ENCODE peak calls at places on chromosomes 2 and 18, in eight cellular contexts. N, U, J, F, T, E, M and V are unnamed samples.

GRCh38 chr2:219633276-219634065 is 6.0 kb downstream of the SLC4A3 start:
- DNase-seq in N (no peak), U (no peak), J (no peak), F (no peak), T (peak), E (no peak), M (no peak), V (no peak)

GRCh38 chr18:46555213-46555612 is 101.8 kb downstream of the LOXHD1 start:
- DNase-seq in N (no peak), U (no peak), J (no peak), F (no peak), T (no peak), E (no peak), M (no peak), V (no peak)

GRCh38 chr2:9686061-9686460 is 55.3 kb upstream of the YWHAQ start:
- DNase-seq in N (no peak), U (no peak), J (no peak), F (no peak), T (no peak), E (no peak), M (no peak), V (no peak)

GRCh38 chr18:3321133-3321812 is 59.3 kb downstream of the MYL12B start:
- DNase-seq in N (peak), U (peak), J (peak), F (no peak), T (no peak), E (peak), M (no peak), V (no peak)

GRCh38 chr2:240143801-240144648 is 3.6 kb upstream of the OTOS start:
- DNase-seq in N (peak), U (peak), J (peak), F (peak), T (peak), E (peak), M (peak), V (no peak)

GRCh38 chr18:10123006-10123950 is 209.5 kb downstream of the VAPA start:
- DNase-seq in N (no peak), U (no peak), J (no peak), F (no peak), T (no peak), E (no peak), M (no peak), V (no peak)

GRCh38 chr18:57077786-57078552 is 68.9 kb upstream of the BOD1L2 start:
- DNase-seq in N (no peak), U (no peak), J (no peak), F (no peak), T (no peak), E (no peak), M (no peak), V (no peak)

GRCh38 chr2:16351137-16351536 is 314.5 kb downstream of the CYRIA start:
- DNase-seq in N (no peak), U (no peak), J (no peak), F (no peak), T (no peak), E (no peak), M (no peak), V (no peak)

GRCh38 chr2:48543895-48544294 is 13.9 kb downstream of the STON1 start:
- DNase-seq in N (no peak), U (peak), J (peak), F (no peak), T (no peak), E (no peak), M (no peak), V (no peak)

GRCh38 chr2:133599211-133599610 is 30.9 kb upstream of the NCKAP5 start:
- DNase-seq in N (no peak), U (no peak), J (no peak), F (no peak), T (no peak), E (no peak), M (no peak), V (no peak)

GRCh38 chr2:5921081-5921642 is 229.0 kb downstream of the SOX11 start:
- DNase-seq in N (no peak), U (no peak), J (no peak), F (no peak), T (no peak), E (no peak), M (no peak), V (no peak)

GRCh38 chr2:31253344-31254155 is 19.6 kb downstream of the EHD3 start:
- DNase-seq in N (no peak), U (no peak), J (no peak), F (no peak), T (no peak), E (no peak), M (no peak), V (no peak)

GRCh38 chr2:96533292-96534073 is 3.1 kb upstream of the ARID5A start:
- DNase-seq in N (peak), U (peak), J (peak), F (peak), T (peak), E (peak), M (peak), V (no peak)

GRCh38 chr2:191486584-191487320 is 191.2 kb upstream of the NABP1 start:
- DNase-seq in N (peak), U (peak), J (peak), F (no peak), T (no peak), E (peak), M (peak), V (peak)

GRCh38 chr18:49562481-49563129 is 748 bp downstream of the LIPG start:
- DNase-seq in N (no peak), U (peak), J (no peak), F (no peak), T (no peak), E (no peak), M (peak), V (no peak)

DNA sequence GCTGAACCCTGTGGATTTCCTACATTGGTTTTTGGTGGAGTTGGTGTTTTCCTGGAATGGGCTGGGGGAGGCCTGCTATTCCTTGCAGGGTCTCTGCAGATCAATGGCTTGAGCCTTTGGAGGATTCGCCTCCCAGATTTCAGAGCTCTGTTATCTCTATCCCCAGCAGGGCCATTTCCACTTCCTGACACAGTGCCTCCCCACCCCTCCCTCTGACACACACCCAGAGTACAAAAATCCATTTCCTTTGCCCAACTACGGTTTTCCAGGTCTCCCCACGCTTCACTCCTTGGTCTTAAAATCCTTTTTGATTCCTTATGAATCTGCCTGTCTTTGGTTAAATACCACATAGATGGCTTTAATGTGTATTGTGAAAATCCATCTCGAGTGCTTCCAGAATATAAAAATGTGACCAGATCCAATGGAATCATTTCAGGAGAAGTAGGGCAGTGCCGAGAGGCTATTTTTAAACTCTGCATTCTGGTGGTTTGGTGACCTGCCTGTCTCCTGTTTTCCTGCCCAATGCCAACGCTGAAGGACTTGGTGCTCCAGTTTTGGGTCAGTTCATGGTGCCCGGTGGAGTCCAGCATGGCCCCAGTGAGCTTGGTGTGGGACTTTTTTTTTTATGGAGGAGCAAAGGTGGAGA is 60.9 kb downstream of the ARL4C start:
- DNase-seq in N (no peak), U (peak), J (no peak), F (no peak), T (no peak), E (no peak), M (no peak), V (no peak)
- TF ChIP-seq CTCF in N (no peak), U (no peak), J (no peak), F (no peak), T (no peak), E (no peak), M (no peak), V (no peak)

GRCh38 chr2:2484301-2484700 is 153.2 kb upstream of the MYT1L start:
- DNase-seq in N (no peak), U (no peak), J (no peak), F (no peak), T (no peak), E (no peak), M (no peak), V (no peak)
- TF ChIP-seq CTCF in N (no peak), U (no peak), J (no peak), F (no peak), T (no peak), E (no peak), M (no peak), V (no peak)

DNA sequence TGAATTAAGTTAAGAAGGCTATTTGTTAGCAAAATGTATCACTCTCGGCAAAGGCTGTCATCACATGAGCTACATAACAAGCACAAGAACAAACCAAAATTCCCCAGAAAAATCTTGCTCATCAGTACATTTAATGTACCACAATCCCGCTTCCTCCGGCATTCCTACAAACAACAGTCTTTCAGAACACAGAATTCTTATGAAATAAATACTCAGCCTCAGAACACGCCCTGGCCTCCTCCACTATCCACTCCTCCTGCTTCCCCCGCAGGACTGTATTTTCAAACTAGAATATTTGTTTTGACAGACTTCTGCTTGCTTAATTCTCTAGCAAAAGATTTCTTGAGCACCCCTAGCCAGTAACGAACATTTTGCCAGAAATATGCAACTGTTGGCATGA is 131.3 kb downstream of the THADA start:
- DNase-seq in N (peak), U (peak), J (peak), F (peak), T (peak), E (no peak), M (peak), V (no peak)
- TF ChIP-seq CTCF in N (peak), U (no peak), J (no peak), F (no peak), T (no peak), E (no peak), M (no peak), V (no peak)

DNA sequence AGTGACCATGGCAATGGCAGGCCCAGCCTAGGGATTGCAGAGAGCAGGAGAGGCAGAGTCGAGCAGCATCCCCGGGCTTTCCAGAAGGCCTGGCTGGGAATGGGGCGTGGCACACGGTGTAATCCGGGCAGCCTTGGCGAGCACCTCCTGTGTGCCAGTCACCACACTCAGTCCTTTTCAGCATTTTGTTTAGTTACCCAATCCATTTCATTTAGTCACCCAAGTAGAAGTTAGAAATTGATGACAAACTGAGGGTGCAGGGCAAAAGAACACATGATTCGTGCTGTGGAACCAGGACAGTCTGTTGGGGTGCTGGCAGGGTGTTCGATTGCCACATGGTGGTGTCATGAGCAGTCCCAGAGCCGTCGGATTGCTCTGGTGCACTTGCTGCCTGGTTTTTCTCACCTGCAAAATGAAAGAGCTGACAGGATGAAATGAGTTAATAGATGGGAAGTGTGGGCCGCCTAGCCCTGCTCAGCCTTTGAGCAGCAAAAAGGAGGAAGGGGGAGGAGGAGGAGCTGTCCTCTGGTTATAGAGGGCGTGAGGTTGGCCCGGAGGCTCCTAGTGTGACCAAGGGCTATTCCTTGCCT is 299.4 kb downstream of the AGAP1 start:
- DNase-seq in N (no peak), U (peak), J (peak), F (peak), T (no peak), E (peak), M (no peak), V (no peak)
- TF ChIP-seq CTCF in N (peak), U (peak), J (peak), F (peak), T (no peak), E (peak), M (no peak), V (peak)

GRCh38 chr18:678482-679182 is 21.2 kb downstream of the TYMS start:
- DNase-seq in N (no peak), U (no peak), J (no peak), F (no peak), T (no peak), E (no peak), M (no peak), V (no peak)
- TF ChIP-seq CTCF in N (no peak), U (no peak), J (no peak), F (no peak), T (no peak), E (no peak), M (no peak), V (no peak)

GRCh38 chr18:76847926-76848325 is 25.6 kb downstream of the ZNF236 start:
- DNase-seq in N (no peak), U (no peak), J (no peak), F (no peak), T (no peak), E (no peak), M (no peak), V (no peak)
- TF ChIP-seq CTCF in N (peak), U (no peak), J (peak), F (no peak), T (no peak), E (peak), M (no peak), V (peak)

GRCh38 chr2:212528106-212528856 is 10.3 kb downstream of the ERBB4 start:
- DNase-seq in N (no peak), U (no peak), J (no peak), F (no peak), T (no peak), E (no peak), M (no peak), V (no peak)
- TF ChIP-seq CTCF in N (no peak), U (no peak), J (no peak), F (no peak), T (peak), E (peak), M (no peak), V (peak)

GRCh38 chr2:73980566-73980965 is 4.1 kb upstream of the TET3 start:
- DNase-seq in N (no peak), U (no peak), J (no peak), F (no peak), T (no peak), E (no peak), M (no peak), V (no peak)

GRCh38 chr2:73982140-73982617 is 2.5 kb upstream of the TET3 start:
- DNase-seq in N (peak), U (no peak), J (peak), F (no peak), T (no peak), E (no peak), M (peak), V (no peak)

GRCh38 chr2:73983322-73984202 is 1.1 kb upstream of the TET3 start:
- DNase-seq in N (no peak), U (no peak), J (no peak), F (no peak), T (no peak), E (no peak), M (peak), V (no peak)

GRCh38 chr2:73979686-73980085 is 5.0 kb upstream of the TET3 start:
- DNase-seq in N (peak), U (peak), J (peak), F (no peak), T (no peak), E (peak), M (no peak), V (peak)

DNA sequence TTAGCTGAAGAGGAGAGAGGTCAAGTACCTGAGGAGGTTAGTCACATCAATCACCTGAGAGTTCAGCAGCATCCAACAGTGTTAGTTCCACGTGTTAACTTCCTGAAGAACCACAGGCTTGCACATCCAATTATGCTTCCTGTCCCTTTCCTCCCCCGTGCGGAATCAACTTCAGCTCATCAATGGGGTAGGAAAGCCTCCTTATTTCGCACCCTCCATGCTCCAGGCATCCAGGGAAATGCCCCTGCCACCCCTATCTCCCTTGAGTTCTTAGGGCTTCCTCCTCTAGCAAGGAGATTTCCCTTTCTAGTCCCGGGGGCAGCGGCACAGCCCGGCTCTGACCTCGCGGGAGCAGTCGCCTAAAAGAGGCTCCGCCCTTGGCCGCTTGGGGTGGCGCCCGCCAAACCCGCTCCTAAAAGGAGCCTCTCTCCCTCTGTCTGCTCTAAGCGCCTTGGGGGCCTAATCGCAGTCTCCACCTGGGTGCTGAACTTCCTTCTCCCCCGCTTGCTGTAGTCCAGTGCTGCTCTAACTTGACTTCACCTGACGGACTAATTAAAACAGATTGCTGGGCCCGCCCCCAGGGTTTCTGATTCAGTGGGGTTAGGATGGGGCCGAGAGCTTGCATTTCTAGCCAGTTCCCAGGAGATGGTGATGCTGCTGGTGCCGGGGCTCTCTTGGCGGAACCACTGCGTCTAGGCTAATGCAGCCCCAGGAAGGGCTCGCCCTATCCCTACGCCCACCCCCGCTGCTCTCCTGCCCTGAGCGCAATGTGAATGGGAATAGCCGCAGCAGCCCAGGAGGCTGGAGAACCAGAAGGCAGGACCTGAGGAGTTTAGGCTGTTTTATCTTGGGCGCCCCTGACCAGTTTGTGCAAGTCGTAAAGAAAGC is 3.4 kb upstream of the TET3 start:
- DNase-seq in N (no peak), U (no peak), J (peak), F (peak), T (no peak), E (no peak), M (peak), V (no peak)
- TF ChIP-seq CTCF in N (no peak), U (no peak), J (no peak), F (no peak), T (no peak), E (no peak), M (no peak), V (no peak)

GRCh38 chr2:188979119-188979729 is 5.1 kb downstream of the COL3A1 start:
- DNase-seq in N (no peak), U (peak), J (peak), F (no peak), T (no peak), E (no peak), M (no peak), V (no peak)

GRCh38 chr2:188975497-188976102 is 1.4 kb downstream of the COL3A1 start:
- DNase-seq in N (peak), U (peak), J (peak), F (peak), T (peak), E (peak), M (peak), V (peak)

GRCh38 chr2:188974184-188974583 is at the start of gene COL3A1:
- DNase-seq in N (peak), U (peak), J (peak), F (peak), T (peak), E (peak), M (peak), V (peak)

GRCh38 chr2:188978291-188979081 is 4.3 kb downstream of the COL3A1 start:
- DNase-seq in N (peak), U (peak), J (peak), F (no peak), T (peak), E (peak), M (no peak), V (no peak)

DNA sequence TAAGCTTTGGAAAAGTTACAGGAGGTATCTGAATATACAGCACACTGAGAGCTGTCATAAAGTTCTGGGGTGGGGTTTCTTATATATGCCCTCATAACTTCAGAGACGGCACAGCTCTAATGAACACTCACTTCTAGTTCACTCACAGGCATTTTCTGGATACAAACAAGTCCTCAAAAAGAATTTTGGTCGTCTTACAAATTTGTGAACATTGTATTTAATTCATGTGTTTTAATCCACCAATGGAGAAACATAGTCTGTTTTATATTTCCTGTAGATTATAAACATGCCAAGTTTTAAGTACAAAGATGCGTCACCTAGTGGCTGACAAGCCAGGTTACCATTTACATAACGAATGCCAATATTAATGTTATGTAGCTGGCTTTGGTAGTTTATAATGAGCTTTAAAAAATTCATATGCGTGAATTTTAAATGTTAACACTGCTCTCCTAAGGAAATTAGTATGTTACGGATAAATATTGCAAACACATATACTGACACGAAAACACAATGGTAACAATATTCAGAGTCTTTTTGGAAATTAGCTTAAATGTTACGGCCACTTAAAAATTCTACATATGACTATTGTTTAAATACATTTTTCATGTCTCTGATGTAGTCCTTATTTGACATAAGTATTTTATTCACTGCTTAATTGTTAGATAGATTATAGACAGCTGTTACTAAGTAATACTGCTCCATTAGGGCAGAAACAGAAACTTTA is 2.5 kb downstream of the COL3A1 start:
- DNase-seq in N (peak), U (peak), J (peak), F (no peak), T (no peak), E (peak), M (no peak), V (no peak)
- TF ChIP-seq CTCF in N (peak), U (peak), J (peak), F (peak), T (peak), E (peak), M (peak), V (peak)

GRCh38 chr2:43274721-43275120 is 48.3 kb upstream of the ZFP36L2 start:
- DNase-seq in N (no peak), U (no peak), J (no peak), F (no peak), T (no peak), E (no peak), M (no peak), V (no peak)

GRCh38 chr2:43279317-43279840 is 53.0 kb upstream of the ZFP36L2 start:
- DNase-seq in N (no peak), U (no peak), J (no peak), F (no peak), T (no peak), E (no peak), M (no peak), V (no peak)

GRCh38 chr2:43276517-43276931 is 50.1 kb upstream of the ZFP36L2 start:
- DNase-seq in N (no peak), U (no peak), J (no peak), F (no peak), T (no peak), E (no peak), M (no peak), V (no peak)

GRCh38 chr2:43278683-43279220 is 52.3 kb upstream of the ZFP36L2 start:
- DNase-seq in N (no peak), U (no peak), J (no peak), F (peak), T (no peak), E (no peak), M (no peak), V (no peak)

GRCh38 chr2:43276962-43277383 is 50.6 kb upstream of the ZFP36L2 start:
- DNase-seq in N (no peak), U (peak), J (no peak), F (peak), T (peak), E (no peak), M (no peak), V (no peak)
- TF ChIP-seq CTCF in N (no peak), U (no peak), J (no peak), F (no peak), T (no peak), E (no peak), M (no peak), V (no peak)